ENCODE peak calls at places on chromosome 4, in four cellular contexts. O is cerebellar cortex; I is RCC 7860; D is activated T-cell treated with anti-CD3 and anti-CD28 coated beads, Interleukin-2, amount 50 U/mL, for 72 hours. B is an unnamed sample.

GRCh38 chr4:77820836-77821561 is 1.8 kb upstream of the CNOT6L start:
- DNase-seq in I (no peak), O (peak), D (peak), B (no peak)

GRCh38 chr4:8907596-8908205 is 36.1 kb upstream of the HMX1 start:
- DNase-seq in D (no peak), I (no peak), O (no peak), B (no peak)

GRCh38 chr4:19971829-19972228 is 279.9 kb upstream of the SLIT2 start:
- DNase-seq in D (no peak), O (no peak), I (peak), B (no peak)

GRCh38 chr4:123603165-123603564 is 206.6 kb downstream of the SPRY1 start:
- DNase-seq in I (peak), D (no peak), O (no peak), B (no peak)

GRCh38 chr4:37431417-37431743 is 186.8 kb downstream of the NWD2 start:
- DNase-seq in I (peak), D (no peak), O (no peak), B (no peak)

GRCh38 chr4:34108456-34108855 is 2135.9 kb downstream of the ARAP2 start:
- DNase-seq in D (no peak), O (no peak), I (no peak), B (no peak)

GRCh38 chr4:8227201-8227770 is 28.2 kb downstream of the SH3TC1 start:
- DNase-seq in D (no peak), I (no peak), O (no peak), B (no peak)

GRCh38 chr4:99077177-99077576 is 11.4 kb downstream of the ADH5 start:
- DNase-seq in O (no peak), I (no peak), D (no peak), B (no peak)

GRCh38 chr4:83917572-83917971 is 381.7 kb downstream of the GPAT3 start:
- DNase-seq in I (no peak), D (no peak), O (no peak), B (no peak)

GRCh38 chr4:174521800-174522182 is 497 bp downstream of the HPGD start:
- DNase-seq in O (no peak), I (no peak), D (peak), B (no peak)

GRCh38 chr4:100841911-100842310 is 324.1 kb upstream of the EMCN start:
- DNase-seq in D (no peak), O (no peak), I (no peak), B (no peak)

GRCh38 chr4:106034751-106035150 is 139.5 kb downstream of the NPNT start:
- DNase-seq in O (no peak), I (peak), D (no peak), B (no peak)

GRCh38 chr4:168604496-168605373 is 107.9 kb downstream of the PALLD start:
- DNase-seq in O (no peak), D (no peak), I (peak), B (no peak)

GRCh38 chr4:825063-825968 is 613 bp downstream of the CPLX1 start:
- DNase-seq in O (no peak), I (no peak), D (no peak), B (peak)

GRCh38 chr4:90958256-90958895 is 831.2 kb downstream of the CCSER1 start:
- DNase-seq in O (no peak), D (no peak), I (peak), B (no peak)

GRCh38 chr4:68864438-68865177 is 48.8 kb downstream of the UGT2B10 start:
- DNase-seq in O (no peak), D (no peak), I (no peak), B (no peak)

GRCh38 chr4:38925492-38926418 is 58.1 kb downstream of the FAM114A1 start:
- DNase-seq in D (no peak), O (no peak), I (no peak), B (no peak)

GRCh38 chr4:18025263-18025662 is 3.7 kb upstream of the LCORL start:
- DNase-seq in D (no peak), I (no peak), O (no peak), B (no peak)

GRCh38 chr4:7159923-7160322 is 32.4 kb upstream of the SORCS2 start:
- DNase-seq in O (no peak), I (no peak), D (no peak), B (no peak)